ENCODE peak calls at places on chromosomes 11 and 22, in four cellular contexts. One of them, this sample, is unnamed.

GRCh38 chr11:117546431-117547160 is 218.9 kb downstream of the CEP164 start:
- DNase-seq in K562: no peak
- DNase-seq in H1: no peak
- DNase-seq in GM12878: no peak
- DNase-seq in this sample: no peak

GRCh38 chr11:12377106-12377823 is at the start of gene PARVA:
- DNase-seq in K562: no peak
- DNase-seq in GM12878: no peak
- DNase-seq in H1: peak
- DNase-seq in this sample: peak

GRCh38 chr22:32331918-32332725 is 25.5 kb upstream of the RFPL3 start:
- DNase-seq in K562: no peak
- DNase-seq in GM12878: no peak
- DNase-seq in H1: peak
- DNase-seq in this sample: no peak

GRCh38 chr22:40218723-40219294 is 41.1 kb downstream of the TNRC6B start:
- DNase-seq in GM12878: no peak
- DNase-seq in H1: no peak
- DNase-seq in K562: no peak
- DNase-seq in this sample: peak

GRCh38 chr11:1827931-1828330 is 6.9 kb upstream of the SYT8 start:
- DNase-seq in K562: no peak
- DNase-seq in H1: no peak
- DNase-seq in GM12878: no peak
- DNase-seq in this sample: no peak

GRCh38 chr11:69276165-69276564 is 17.8 kb upstream of the MYEOV start:
- DNase-seq in K562: no peak
- DNase-seq in H1: no peak
- DNase-seq in GM12878: no peak
- DNase-seq in this sample: no peak

GRCh38 chr11:721913-722811 is 16.1 kb downstream of the EPS8L2 start:
- DNase-seq in GM12878: no peak
- DNase-seq in K562: peak
- DNase-seq in H1: no peak
- DNase-seq in this sample: no peak

GRCh38 chr11:108069947-108070346 is 51.4 kb upstream of the ACAT1 start:
- DNase-seq in GM12878: peak
- DNase-seq in K562: no peak
- DNase-seq in H1: no peak
- DNase-seq in this sample: no peak

GRCh38 chr11:81874627-81875026 is 859.0 kb downstream of the FAM181B start:
- DNase-seq in K562: no peak
- DNase-seq in GM12878: peak
- DNase-seq in H1: no peak
- DNase-seq in this sample: no peak

GRCh38 chr11:62108017-62108750 is 15.6 kb upstream of the INCENP start:
- DNase-seq in K562: peak
- DNase-seq in H1: no peak
- DNase-seq in GM12878: peak
- DNase-seq in this sample: peak

GRCh38 chr11:115893701-115894100 is 389.5 kb upstream of the CADM1 start:
- DNase-seq in H1: no peak
- DNase-seq in K562: no peak
- DNase-seq in GM12878: no peak
- DNase-seq in this sample: no peak

GRCh38 chr22:31857247-31857646 is 87.1 kb upstream of the YWHAH start:
- DNase-seq in H1: peak
- DNase-seq in K562: peak
- DNase-seq in GM12878: no peak
- DNase-seq in this sample: no peak

GRCh38 chr11:33893711-33894401 is 2.0 kb upstream of the LMO2 start:
- DNase-seq in GM12878: peak
- DNase-seq in H1: no peak
- DNase-seq in K562: peak
- DNase-seq in this sample: no peak

GRCh38 chr11:67434395-67434881 is 3.0 kb downstream of the PTPRCAP start:
- DNase-seq in K562: no peak
- DNase-seq in GM12878: no peak
- DNase-seq in H1: no peak
- DNase-seq in this sample: no peak

GRCh38 chr11:23359297-23359696 is 499.0 kb upstream of the CCDC179 start:
- DNase-seq in GM12878: no peak
- DNase-seq in K562: no peak
- DNase-seq in H1: no peak
- DNase-seq in this sample: peak

GRCh38 chr11:12220305-12220704 is 109.9 kb downstream of the MICAL2 start:
- DNase-seq in GM12878: no peak
- DNase-seq in K562: no peak
- DNase-seq in H1: no peak
- DNase-seq in this sample: no peak

GRCh38 chr11:17703951-17704350 is 15.4 kb upstream of the MYOD1 start:
- DNase-seq in K562: peak
- DNase-seq in GM12878: peak
- DNase-seq in H1: no peak
- DNase-seq in this sample: no peak

GRCh38 chr22:25475554-25476022 is 88.9 kb upstream of the GRK3 start:
- DNase-seq in GM12878: no peak
- DNase-seq in K562: no peak
- DNase-seq in H1: no peak
- DNase-seq in this sample: no peak

GRCh38 chr22:30876925-30877553 is 91.5 kb downstream of the MORC2 start:
- DNase-seq in H1: no peak
- DNase-seq in GM12878: no peak
- DNase-seq in K562: no peak
- DNase-seq in this sample: no peak

GRCh38 chr11:82776377-82776776 is 42.7 kb upstream of the FAM181B start:
- DNase-seq in K562: no peak
- DNase-seq in H1: no peak
- DNase-seq in GM12878: no peak
- DNase-seq in this sample: peak

GRCh38 chr22:26428515-26429457 is at the start of gene ASPHD2:
- DNase-seq in K562: peak
- DNase-seq in GM12878: peak
- DNase-seq in H1: peak
- DNase-seq in this sample: no peak

GRCh38 chr11:2511421-2512369 is 66.9 kb downstream of the KCNQ1 start:
- DNase-seq in GM12878: no peak
- DNase-seq in K562: no peak
- DNase-seq in H1: no peak
- DNase-seq in this sample: no peak

GRCh38 chr11:118659956-118660645 is 19.3 kb downstream of the TREH start:
- DNase-seq in H1: no peak
- DNase-seq in K562: no peak
- DNase-seq in GM12878: no peak
- DNase-seq in this sample: no peak

GRCh38 chr22:32144875-32145274 is 14.2 kb downstream of the C22orf42 start:
- DNase-seq in H1: no peak
- DNase-seq in GM12878: no peak
- DNase-seq in K562: no peak
- DNase-seq in this sample: no peak

GRCh38 chr11:18696638-18697225 is 1.8 kb upstream of the TMEM86A start:
- DNase-seq in H1: no peak
- DNase-seq in K562: no peak
- DNase-seq in GM12878: no peak
- DNase-seq in this sample: no peak

GRCh38 chr11:117933475-117933874 is 4.3 kb upstream of the TMPRSS13 start:
- DNase-seq in K562: no peak
- DNase-seq in GM12878: no peak
- DNase-seq in H1: no peak
- DNase-seq in this sample: no peak

GRCh38 chr22:34414467-34415440 is 494.5 kb upstream of the LARGE1 start:
- DNase-seq in K562: peak
- DNase-seq in H1: peak
- DNase-seq in GM12878: peak
- DNase-seq in this sample: peak

GRCh38 chr11:34165786-34166557 is 60.5 kb downstream of the NAT10 start:
- DNase-seq in H1: no peak
- DNase-seq in K562: peak
- DNase-seq in GM12878: no peak
- DNase-seq in this sample: no peak

DNA sequence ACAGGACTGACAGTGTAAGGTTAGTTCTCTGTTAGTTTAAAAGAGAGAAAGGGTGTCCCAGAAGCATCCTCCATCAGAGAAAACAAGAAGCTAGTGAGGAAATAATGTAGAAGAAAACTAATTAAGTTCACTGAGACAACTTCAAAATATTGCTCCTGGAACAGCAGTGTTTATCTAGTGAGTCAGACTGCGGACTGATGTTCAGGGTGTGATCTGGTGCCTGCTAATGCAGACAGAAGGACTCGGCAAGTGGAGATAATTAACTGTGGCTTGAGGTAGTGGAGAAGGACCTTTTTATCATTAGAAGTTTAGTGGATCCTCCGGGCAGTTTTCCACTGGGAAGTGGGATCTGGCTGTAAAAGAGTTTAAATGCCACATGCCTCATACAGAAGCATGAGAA is 55.4 kb downstream of the CDON start:
- DNase-seq in K562: no peak
- DNase-seq in H1: no peak
- DNase-seq in GM12878: no peak
- DNase-seq in this sample: peak
- TF ChIP-seq BRCA1 in K562: no peak
- TF ChIP-seq BRCA1 in H1: no peak
- TF ChIP-seq BRCA1 in GM12878: no peak
- TF ChIP-seq BRCA1 in this sample: no peak

GRCh38 chr11:15690326-15690725 is 575.6 kb downstream of the INSC start:
- DNase-seq in H1: no peak
- DNase-seq in K562: no peak
- DNase-seq in GM12878: no peak
- DNase-seq in this sample: no peak

GRCh38 chr11:15687342-15687741 is 572.6 kb downstream of the INSC start:
- DNase-seq in GM12878: no peak
- DNase-seq in K562: no peak
- DNase-seq in H1: no peak
- DNase-seq in this sample: no peak

GRCh38 chr11:15685311-15685710 is 570.6 kb downstream of the INSC start:
- DNase-seq in K562: no peak
- DNase-seq in H1: peak
- DNase-seq in GM12878: no peak
- DNase-seq in this sample: no peak

GRCh38 chr11:15692739-15693138 is 578.0 kb downstream of the INSC start:
- DNase-seq in H1: peak
- DNase-seq in K562: peak
- DNase-seq in GM12878: no peak
- DNase-seq in this sample: no peak

DNA sequence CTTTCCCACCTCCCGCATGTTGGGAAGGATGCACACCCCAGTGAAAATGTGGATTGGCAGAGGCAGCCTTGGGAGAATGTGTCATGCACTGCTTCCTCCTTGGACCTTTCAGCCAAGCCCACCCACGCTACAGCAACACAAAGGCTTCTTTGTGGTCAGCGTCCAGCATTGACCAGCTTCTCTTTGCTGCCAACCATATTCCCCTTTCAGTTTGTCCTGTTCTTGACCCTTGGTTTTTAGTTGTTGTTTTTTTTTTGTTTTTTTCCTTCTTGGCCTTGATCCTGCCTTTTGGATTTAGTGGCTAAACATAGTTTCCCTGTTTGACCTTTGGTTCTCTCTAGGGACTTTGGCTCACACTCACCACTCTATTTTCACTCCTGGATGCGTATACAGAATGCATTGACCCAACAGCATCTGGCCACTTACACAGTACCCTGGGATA is 573.6 kb downstream of the INSC start:
- DNase-seq in GM12878: no peak
- DNase-seq in K562: no peak
- DNase-seq in H1: no peak
- DNase-seq in this sample: no peak
- TF ChIP-seq BRCA1 in GM12878: no peak
- TF ChIP-seq BRCA1 in K562: no peak
- TF ChIP-seq BRCA1 in H1: no peak
- TF ChIP-seq BRCA1 in this sample: no peak

DNA sequence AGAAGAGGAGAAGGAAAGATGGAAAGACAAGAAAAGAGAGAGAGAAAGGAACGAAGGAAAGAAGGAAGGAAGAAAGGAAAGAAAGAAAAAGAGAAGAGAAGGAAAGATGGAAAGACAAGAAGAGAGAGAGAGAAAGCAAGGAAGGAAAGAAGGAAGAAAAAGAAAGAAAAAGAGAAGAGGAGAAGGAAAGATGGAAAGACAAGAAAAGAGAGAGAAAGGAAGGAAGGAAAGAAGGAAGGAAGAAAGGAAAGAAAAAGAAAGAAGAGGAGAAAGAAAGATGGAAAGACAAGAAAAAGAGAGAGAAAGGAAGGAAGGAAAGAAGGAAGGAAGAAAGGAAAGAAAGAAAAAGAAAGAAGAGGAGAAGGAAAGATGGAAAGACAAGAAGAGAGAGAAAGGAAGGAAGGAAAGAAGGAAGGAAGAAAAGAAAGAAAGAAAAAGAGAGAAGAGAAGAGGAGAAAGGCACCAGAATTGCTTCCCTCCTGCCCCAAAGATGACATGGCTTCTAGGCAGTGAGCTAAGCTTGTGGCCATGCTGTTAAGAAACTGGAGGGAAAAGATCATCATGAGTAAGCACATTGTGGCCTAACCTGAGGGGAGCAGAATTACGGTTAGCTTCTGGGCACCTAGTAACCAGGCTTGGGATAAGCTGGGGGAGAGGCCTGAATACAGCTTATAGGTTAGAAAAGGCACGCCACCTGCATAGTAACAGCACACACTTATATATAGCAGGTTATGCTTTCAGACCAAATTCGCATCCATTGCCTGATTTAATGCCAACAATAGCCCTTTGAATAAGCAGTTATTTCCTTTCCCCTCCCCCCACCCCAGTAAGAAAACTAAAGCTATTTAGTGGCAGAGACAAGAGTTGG is 2.3 kb upstream of the ST3GAL4 start:
- DNase-seq in H1: no peak
- DNase-seq in K562: peak
- DNase-seq in GM12878: peak
- DNase-seq in this sample: peak
- TF ChIP-seq BRCA1 in H1: no peak
- TF ChIP-seq BRCA1 in K562: no peak
- TF ChIP-seq BRCA1 in GM12878: no peak
- TF ChIP-seq BRCA1 in this sample: no peak

DNA sequence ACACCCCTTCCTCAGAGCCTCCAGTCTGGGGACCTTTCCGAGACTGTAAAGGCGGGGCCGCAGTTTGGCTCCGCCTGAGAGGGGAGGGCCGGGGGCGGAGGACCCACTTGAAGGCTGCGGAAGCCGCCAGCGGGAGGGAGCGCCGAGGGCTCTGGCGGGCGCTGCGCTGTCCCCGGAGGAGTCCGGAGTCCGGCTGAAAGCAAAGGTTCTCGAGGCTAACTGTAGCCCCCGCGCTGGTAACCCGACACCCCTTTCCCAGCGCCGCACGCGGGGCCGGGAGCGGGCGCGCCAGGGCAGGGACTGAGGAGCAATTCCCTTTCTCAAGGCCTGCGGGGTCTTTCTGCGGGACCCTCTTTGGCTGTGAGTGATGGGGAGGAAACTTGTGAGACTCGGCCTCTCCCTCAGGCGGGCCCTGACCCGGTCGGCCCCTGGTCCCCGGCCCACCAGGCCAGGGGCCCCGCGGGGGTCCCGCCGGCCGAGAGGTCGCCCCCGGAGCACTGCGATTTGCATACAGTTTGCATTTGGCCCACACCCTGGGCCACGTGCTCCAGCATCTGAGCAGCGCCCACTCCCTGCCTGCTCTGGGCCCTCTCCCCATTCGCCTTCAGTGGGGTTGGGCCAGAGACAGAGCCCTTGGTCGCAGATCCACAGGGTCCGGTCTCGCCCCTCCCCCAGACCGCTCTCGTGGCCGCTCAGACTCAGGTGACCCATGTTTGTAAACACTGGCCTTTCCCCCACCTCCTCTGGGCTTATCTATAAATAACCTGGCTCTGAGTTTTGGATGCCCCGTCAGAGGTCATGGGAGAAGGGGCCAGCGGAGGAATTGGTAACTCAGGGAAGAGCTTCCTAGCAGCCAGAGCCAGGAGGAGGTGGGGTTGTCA is 519 bp upstream of the ART5 start:
- DNase-seq in GM12878: no peak
- DNase-seq in K562: peak
- DNase-seq in H1: peak
- DNase-seq in this sample: peak
- TF ChIP-seq BRCA1 in GM12878: no peak
- TF ChIP-seq BRCA1 in K562: no peak
- TF ChIP-seq BRCA1 in H1: no peak
- TF ChIP-seq BRCA1 in this sample: no peak

This sample was measured in HepG2.